ENCODE peak calls at places on chromosomes 7 and 10, in seven cellular contexts. J, N, D, M, T, V and R are unnamed samples.
A peak's percentile ranks its signal among the peaks of the same experiment; 100 is the strongest.

GRCh38 chr7:52017802-52018679 is 701.4 kb upstream of the COBL start:
- ATAC-seq in T (peak; percentile 36), V (peak; percentile 49), M (no peak), J (no peak), N (no peak), D (peak; percentile 47), R (no peak)

GRCh38 chr7:82964150-82964882 is 198.4 kb downstream of the PCLO start:
- ATAC-seq in N (no peak), T (no peak), M (no peak), J (no peak), D (no peak), V (no peak), R (no peak)

GRCh38 chr10:16905304-16905703 is 88.1 kb upstream of the RSU1 start:
- ATAC-seq in M (no peak), V (no peak), T (peak; percentile 95), D (no peak), N (no peak), J (peak; percentile 51), R (no peak)

GRCh38 chr7:108226723-108227359 is 96.7 kb upstream of the LAMB4 start:
- ATAC-seq in N (no peak), D (no peak), M (no peak), V (no peak), J (no peak), T (no peak), R (no peak)

GRCh38 chr10:1123198-1123597 is 67.0 kb downstream of the WDR37 start:
- ATAC-seq in V (peak; percentile 86), T (no peak), D (no peak), J (no peak), N (no peak), M (no peak), R (no peak)

GRCh38 chr10:78547397-78547796 is 513.7 kb downstream of the RPS24 start:
- ATAC-seq in N (no peak), M (peak; percentile 51), J (no peak), V (no peak), D (no peak), T (no peak), R (no peak)

GRCh38 chr7:124379296-124379695 is 346.4 kb upstream of the TMEM229A start:
- ATAC-seq in V (no peak), N (no peak), M (no peak), D (no peak), J (no peak), T (no peak), R (no peak)

GRCh38 chr7:137992042-137992737 is 9.7 kb downstream of the CREB3L2 start:
- ATAC-seq in M (no peak), N (no peak), J (peak; percentile 75), T (peak; percentile 14), V (no peak), D (peak; percentile 24), R (peak; percentile 42)

GRCh38 chr7:107029061-107029763 is 15.3 kb upstream of the PRKAR2B start:
- ATAC-seq in N (no peak), T (no peak), D (no peak), J (peak; percentile 58), V (no peak), M (no peak), R (no peak)

GRCh38 chr7:47473499-47474210 is 108.3 kb downstream of the TNS3 start:
- ATAC-seq in V (no peak), M (peak; percentile 33), J (no peak), T (peak; percentile 11), D (no peak), N (no peak), R (no peak)

GRCh38 chr7:130364446-130364845 is 15.8 kb upstream of the CPA1 start:
- ATAC-seq in M (no peak), V (no peak), J (no peak), N (no peak), D (no peak), T (no peak), R (no peak)